ENCODE peak calls at places on chromosomes 12 and 14, in five cellular contexts. One of them, this sample, is unnamed. For H3K4me1, the result is how much of the 10 kb centered on the place peaks cover.

GRCh38 chr14:98966021-98966420 is 306.0 kb downstream of the BCL11B start:
- DNase-seq in BE2C: no peak
- DNase-seq in colonic mucosa: no peak
- DNase-seq in A549: no peak
- DNase-seq in GM23338: no peak
- DNase-seq in this sample: no peak

GRCh38 chr14:101466456-101467180 is 94.7 kb upstream of the DIO3 start:
- DNase-seq in BE2C: no peak
- DNase-seq in colonic mucosa: no peak
- DNase-seq in A549: no peak
- DNase-seq in GM23338: no peak
- DNase-seq in this sample: no peak

GRCh38 chr12:118354903-118355302 is 17.8 kb downstream of the TAOK3 start:
- DNase-seq in BE2C: no peak
- DNase-seq in colonic mucosa: no peak
- DNase-seq in A549: no peak
- DNase-seq in GM23338: no peak
- DNase-seq in this sample: no peak

GRCh38 chr14:75907722-75908330 is 74.0 kb downstream of the TGFB3 start:
- DNase-seq in BE2C: no peak
- DNase-seq in colonic mucosa: no peak
- DNase-seq in A549: no peak
- DNase-seq in GM23338: no peak
- DNase-seq in this sample: no peak

GRCh38 chr14:66395300-66395699 is 90.9 kb upstream of the CCDC196 start:
- DNase-seq in BE2C: no peak
- DNase-seq in colonic mucosa: no peak
- DNase-seq in A549: no peak
- DNase-seq in GM23338: peak
- DNase-seq in this sample: no peak

GRCh38 chr14:86086962-86087361 is 557.0 kb downstream of the FLRT2 start:
- DNase-seq in BE2C: no peak
- DNase-seq in colonic mucosa: no peak
- DNase-seq in A549: no peak
- DNase-seq in GM23338: no peak
- DNase-seq in this sample: no peak

GRCh38 chr14:104879201-104879982 is 14.3 kb downstream of the CEP170B start:
- DNase-seq in BE2C: no peak
- DNase-seq in colonic mucosa: no peak
- DNase-seq in A549: no peak
- DNase-seq in GM23338: no peak
- DNase-seq in this sample: no peak

GRCh38 chr14:75268638-75269550 is 9.7 kb upstream of the FOS start:
- DNase-seq in BE2C: no peak
- DNase-seq in colonic mucosa: no peak
- DNase-seq in A549: no peak
- DNase-seq in GM23338: peak
- DNase-seq in this sample: no peak

GRCh38 chr12:47768323-47768811 is 4.7 kb upstream of the SLC48A1 start:
- DNase-seq in BE2C: no peak
- DNase-seq in colonic mucosa: no peak
- DNase-seq in A549: peak
- DNase-seq in GM23338: peak
- DNase-seq in this sample: no peak

GRCh38 chr12:114041590-114041989 is 75.5 kb upstream of the RBM19 start:
- DNase-seq in BE2C: no peak
- DNase-seq in colonic mucosa: no peak
- DNase-seq in A549: no peak
- DNase-seq in GM23338: no peak
- DNase-seq in this sample: no peak

GRCh38 chr12:117473856-117474255 is 112.4 kb upstream of the NOS1 start:
- DNase-seq in BE2C: no peak
- DNase-seq in colonic mucosa: no peak
- DNase-seq in A549: no peak
- DNase-seq in GM23338: no peak
- DNase-seq in this sample: no peak

GRCh38 chr14:91302391-91302790 is 57.9 kb upstream of the GPR68 start:
- DNase-seq in BE2C: no peak
- DNase-seq in colonic mucosa: no peak
- DNase-seq in A549: no peak
- DNase-seq in GM23338: no peak
- DNase-seq in this sample: no peak

GRCh38 chr12:78448692-78449091 is 415.9 kb upstream of the SYT1 start:
- DNase-seq in BE2C: no peak
- DNase-seq in colonic mucosa: no peak
- DNase-seq in A549: no peak
- DNase-seq in GM23338: no peak
- DNase-seq in this sample: no peak

GRCh38 chr14:59570122-59570521 is 6.5 kb downstream of the CCDC175 start:
- DNase-seq in BE2C: no peak
- DNase-seq in colonic mucosa: peak
- DNase-seq in A549: peak
- DNase-seq in GM23338: no peak
- DNase-seq in this sample: no peak

GRCh38 chr14:93892923-93893549 is 34.1 kb upstream of the FAM181A start:
- DNase-seq in BE2C: peak
- DNase-seq in colonic mucosa: peak
- DNase-seq in A549: peak
- DNase-seq in GM23338: peak
- DNase-seq in this sample: peak

GRCh38 chr12:42706331-42706730 is 116.8 kb upstream of the PRICKLE1 start:
- DNase-seq in BE2C: no peak
- DNase-seq in colonic mucosa: no peak
- DNase-seq in A549: no peak
- DNase-seq in GM23338: no peak
- DNase-seq in this sample: no peak

GRCh38 chr14:61106627-61107147 is 125.6 kb downstream of the SLC38A6 start:
- DNase-seq in BE2C: no peak
- DNase-seq in colonic mucosa: no peak
- DNase-seq in A549: peak
- DNase-seq in GM23338: peak
- DNase-seq in this sample: no peak

GRCh38 chr12:7712841-7713442 is 1.7 kb downstream of the DPPA3 start:
- DNase-seq in BE2C: no peak
- DNase-seq in colonic mucosa: no peak
- DNase-seq in A549: no peak
- DNase-seq in GM23338: peak
- DNase-seq in this sample: no peak

GRCh38 chr12:46456356-46457334 is 84.1 kb upstream of the SLC38A2 start:
- DNase-seq in BE2C: no peak
- DNase-seq in colonic mucosa: no peak
- DNase-seq in A549: no peak
- DNase-seq in GM23338: no peak
- DNase-seq in this sample: no peak

GRCh38 chr12:122421815-122422737 is at the start of gene CLIP1:
- DNase-seq in BE2C: peak
- DNase-seq in colonic mucosa: peak
- DNase-seq in A549: peak
- DNase-seq in GM23338: peak
- DNase-seq in this sample: no peak

GRCh38 chr14:85564841-85565527 is 35.0 kb downstream of the FLRT2 start:
- DNase-seq in BE2C: no peak
- DNase-seq in colonic mucosa: no peak
- DNase-seq in A549: no peak
- DNase-seq in GM23338: no peak
- DNase-seq in this sample: no peak

GRCh38 chr14:55245657-55246268 is 25.5 kb upstream of the FBXO34 start:
- DNase-seq in BE2C: peak
- DNase-seq in colonic mucosa: peak
- DNase-seq in A549: peak
- DNase-seq in GM23338: peak
- DNase-seq in this sample: no peak

GRCh38 chr12:56719056-56719455 is 6.0 kb downstream of the NACA start:
- DNase-seq in BE2C: no peak
- DNase-seq in colonic mucosa: no peak
- DNase-seq in A549: no peak
- DNase-seq in GM23338: no peak
- DNase-seq in this sample: no peak
- H3K4me1 ChIP-seq in BE2C: under half
- H3K4me1 ChIP-seq in colonic mucosa: under half
- H3K4me1 ChIP-seq in A549: half or more
- H3K4me1 ChIP-seq in GM23338: half or more
- H3K4me1 ChIP-seq in this sample: under half

DNA sequence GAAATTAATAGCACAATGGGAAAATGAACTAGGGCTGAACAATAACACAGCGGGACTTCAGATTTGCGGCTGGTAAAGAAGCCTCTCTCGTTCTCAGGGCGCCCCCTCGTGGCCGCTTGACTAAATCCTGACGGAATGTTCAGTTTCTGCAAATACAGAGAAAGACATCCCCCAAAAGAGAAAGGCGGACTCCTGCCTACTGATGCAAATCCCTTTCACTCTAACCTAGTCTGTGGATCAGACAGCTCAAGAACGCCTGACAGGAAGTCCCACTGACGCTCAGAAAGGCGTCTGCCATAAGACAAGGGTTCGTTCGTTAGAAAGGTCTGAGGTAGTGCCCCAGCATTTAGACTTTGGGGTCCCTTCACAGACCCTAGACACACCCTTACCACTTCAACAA is 2.5 kb downstream of the NUAK1 start:
- DNase-seq in BE2C: peak
- DNase-seq in colonic mucosa: peak
- DNase-seq in A549: peak
- DNase-seq in GM23338: peak
- DNase-seq in this sample: peak
- H3K4me1 ChIP-seq in BE2C: under half
- H3K4me1 ChIP-seq in colonic mucosa: under half
- H3K4me1 ChIP-seq in A549: half or more
- H3K4me1 ChIP-seq in GM23338: half or more
- H3K4me1 ChIP-seq in this sample: under half

DNA sequence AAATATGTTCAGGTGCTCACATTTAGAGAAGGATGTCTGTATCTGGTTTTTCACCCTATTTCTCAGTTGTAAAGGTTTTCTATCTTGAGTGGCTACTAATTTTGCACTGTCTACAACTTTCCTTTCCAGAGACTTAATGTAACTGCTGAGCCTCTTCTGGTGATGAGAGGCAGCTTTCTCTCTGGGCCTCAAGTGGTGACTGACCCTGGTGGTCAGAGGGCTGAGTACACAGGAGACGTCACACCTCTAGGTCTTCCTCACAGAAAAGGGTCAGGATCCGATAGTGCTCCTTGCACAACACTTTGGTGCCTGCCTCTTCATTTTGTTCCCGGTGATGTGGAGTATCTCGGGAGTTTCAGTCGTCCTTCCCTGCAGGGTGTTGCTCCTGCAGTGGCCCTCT is 76.8 kb downstream of the LIN7A start:
- DNase-seq in BE2C: no peak
- DNase-seq in colonic mucosa: no peak
- DNase-seq in A549: no peak
- DNase-seq in GM23338: no peak
- DNase-seq in this sample: no peak
- H3K4me1 ChIP-seq in BE2C: under half
- H3K4me1 ChIP-seq in colonic mucosa: under half
- H3K4me1 ChIP-seq in A549: under half
- H3K4me1 ChIP-seq in GM23338: under half
- H3K4me1 ChIP-seq in this sample: under half

GRCh38 chr12:49089831-49090773 is 4.5 kb downstream of the DHH start:
- DNase-seq in BE2C: peak
- DNase-seq in colonic mucosa: no peak
- DNase-seq in A549: peak
- DNase-seq in GM23338: peak
- DNase-seq in this sample: no peak

GRCh38 chr12:49092086-49092815 is 2.4 kb downstream of the DHH start:
- DNase-seq in BE2C: peak
- DNase-seq in colonic mucosa: no peak
- DNase-seq in A549: peak
- DNase-seq in GM23338: peak
- DNase-seq in this sample: no peak

GRCh38 chr12:49091056-49091835 is 3.4 kb downstream of the DHH start:
- DNase-seq in BE2C: no peak
- DNase-seq in colonic mucosa: no peak
- DNase-seq in A549: no peak
- DNase-seq in GM23338: peak
- DNase-seq in this sample: no peak

GRCh38 chr12:49092816-49093406 is 1.7 kb downstream of the DHH start:
- DNase-seq in BE2C: no peak
- DNase-seq in colonic mucosa: no peak
- DNase-seq in A549: no peak
- DNase-seq in GM23338: no peak
- DNase-seq in this sample: no peak

DNA sequence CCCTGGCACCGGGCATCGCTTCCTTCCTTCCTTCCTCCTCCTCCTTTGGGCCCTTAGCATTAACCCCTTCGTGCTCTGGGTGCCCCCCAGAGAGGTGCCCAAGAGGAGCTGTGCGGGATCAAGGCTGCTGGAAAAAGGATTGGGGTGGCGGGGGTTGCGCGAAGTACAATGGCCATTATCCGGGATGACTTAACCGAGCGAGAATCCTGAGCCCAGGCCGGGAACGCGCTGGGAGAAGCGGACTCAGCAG is 2.8 kb downstream of the DHH start:
- DNase-seq in BE2C: no peak
- DNase-seq in colonic mucosa: no peak
- DNase-seq in A549: no peak
- DNase-seq in GM23338: no peak
- DNase-seq in this sample: no peak
- H3K4me1 ChIP-seq in BE2C: under half
- H3K4me1 ChIP-seq in colonic mucosa: under half
- H3K4me1 ChIP-seq in A549: under half
- H3K4me1 ChIP-seq in GM23338: half or more
- H3K4me1 ChIP-seq in this sample: under half

GRCh38 chr14:100105357-100106169 is 40.3 kb downstream of the EVL start:
- DNase-seq in BE2C: no peak
- DNase-seq in colonic mucosa: no peak
- DNase-seq in A549: no peak
- DNase-seq in GM23338: no peak
- DNase-seq in this sample: no peak
- H3K4me1 ChIP-seq in BE2C: under half
- H3K4me1 ChIP-seq in colonic mucosa: under half
- H3K4me1 ChIP-seq in A549: under half
- H3K4me1 ChIP-seq in GM23338: under half
- H3K4me1 ChIP-seq in this sample: under half

GRCh38 chr12:56082382-56082781 is 2.4 kb downstream of the ERBB3 start:
- DNase-seq in BE2C: no peak
- DNase-seq in colonic mucosa: no peak
- DNase-seq in A549: no peak
- DNase-seq in GM23338: no peak
- DNase-seq in this sample: no peak
- H3K4me1 ChIP-seq in BE2C: under half
- H3K4me1 ChIP-seq in colonic mucosa: under half
- H3K4me1 ChIP-seq in A549: under half
- H3K4me1 ChIP-seq in GM23338: under half
- H3K4me1 ChIP-seq in this sample: under half

DNA sequence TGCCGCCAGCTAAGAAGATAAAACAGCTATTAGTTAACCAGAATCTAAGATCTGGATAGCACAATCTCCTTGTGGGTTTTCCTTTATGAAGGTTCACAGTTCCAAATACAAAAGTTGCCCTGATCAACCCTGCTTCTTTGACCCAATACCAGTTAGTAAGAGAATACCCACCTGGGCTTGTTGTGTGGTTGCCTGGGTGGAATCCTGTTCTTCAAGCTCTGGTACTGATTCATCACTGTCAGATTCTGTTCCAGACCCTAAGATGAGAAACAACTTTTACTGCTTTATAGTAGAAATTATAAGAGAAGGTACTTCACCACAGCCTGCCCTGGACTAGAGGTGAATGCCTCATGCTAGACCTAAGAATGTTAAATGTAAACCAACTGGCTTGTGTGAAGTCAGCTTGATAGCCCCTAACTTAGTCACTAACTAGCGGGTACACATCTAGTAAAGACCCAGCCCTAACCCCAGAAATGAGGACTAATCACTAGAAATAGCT is 10.6 kb downstream of the NACA start:
- DNase-seq in BE2C: no peak
- DNase-seq in colonic mucosa: no peak
- DNase-seq in A549: no peak
- DNase-seq in GM23338: no peak
- DNase-seq in this sample: no peak
- H3K4me1 ChIP-seq in BE2C: under half
- H3K4me1 ChIP-seq in colonic mucosa: under half
- H3K4me1 ChIP-seq in A549: under half
- H3K4me1 ChIP-seq in GM23338: under half
- H3K4me1 ChIP-seq in this sample: under half

This sample was measured in iPS DF 6.9.